ENCODE peak calls at places on chromosomes 11 and 22, in eight cellular contexts. T, L, U, F, M, O, W and S are unnamed samples.

GRCh38 chr22:41561335-41561734 is 525 bp downstream of the CSDC2 start:
- DNase-seq in M (no peak), U (no peak), W (no peak), T (no peak), L (peak; percentile 41), O (no peak), F (no peak), S (no peak)

GRCh38 chr11:2293396-2294339 is 8.1 kb downstream of the C11orf21 start:
- DNase-seq in O (no peak), L (no peak), U (no peak), M (no peak), W (peak; percentile 48), T (no peak), F (no peak), S (no peak)

GRCh38 chr11:75734491-75735180 is 17.0 kb downstream of the MOGAT2 start:
- DNase-seq in L (no peak), W (no peak), U (no peak), M (no peak), F (no peak), T (no peak), O (peak; percentile 64), S (no peak)

GRCh38 chr22:25745341-25746011 is 3.5 kb downstream of the MYO18B start:
- DNase-seq in W (no peak), M (no peak), U (no peak), O (no peak), T (peak; percentile 78), F (no peak), L (peak; percentile 79), S (peak; percentile 72)

GRCh38 chr11:131504199-131504949 is 134.0 kb downstream of the NTM start:
- DNase-seq in L (peak; percentile 17), M (no peak), W (no peak), T (no peak), F (no peak), U (no peak), O (no peak), S (no peak)

GRCh38 chr11:127334466-127334865 is 333.9 kb upstream of the KIRREL3 start:
- DNase-seq in O (no peak), U (no peak), W (no peak), L (no peak), T (no peak), F (no peak), M (no peak), S (no peak)

GRCh38 chr11:13352711-13353110 is 75.1 kb downstream of the BMAL1 start:
- DNase-seq in U (no peak), W (no peak), M (no peak), L (no peak), F (no peak), T (no peak), O (no peak), S (no peak)

GRCh38 chr11:104043678-104044239 is 7.3 kb downstream of the DDI1 start:
- DNase-seq in F (no peak), T (peak; percentile 86), O (no peak), L (peak; percentile 68), W (no peak), U (no peak), M (no peak), S (peak; percentile 49)

GRCh38 chr11:72336163-72336562 is 92.2 kb upstream of the PHOX2A start:
- DNase-seq in O (no peak), U (no peak), L (no peak), T (no peak), F (no peak), W (no peak), M (no peak), S (no peak)

GRCh38 chr22:48237466-48237865 is 1475.0 kb downstream of the TBC1D22A start:
- DNase-seq in F (no peak), U (no peak), O (no peak), T (no peak), W (no peak), M (no peak), L (no peak), S (no peak)

GRCh38 chr11:83292709-83293435 is 6.7 kb upstream of the CCDC90B start:
- DNase-seq in L (peak; percentile 66), O (peak; percentile 39), M (no peak), W (no peak), U (peak; percentile 2), T (peak; percentile 78), F (peak; percentile 42), S (peak; percentile 82)

GRCh38 chr11:47667135-47667534 is 24.8 kb upstream of the MTCH2 start:
- DNase-seq in L (no peak), W (no peak), T (no peak), O (no peak), F (no peak), U (no peak), M (no peak), S (peak; percentile 5)

GRCh38 chr22:43300891-43301676 is 42.1 kb downstream of the SCUBE1 start:
- DNase-seq in T (no peak), L (no peak), M (no peak), U (no peak), O (no peak), W (peak; percentile 74), F (no peak), S (no peak)

GRCh38 chr11:64224151-64224890 is 1.7 kb downstream of the TRPT1 start:
- DNase-seq in T (peak; percentile 25), F (no peak), L (peak; percentile 37), W (no peak), O (no peak), M (no peak), U (no peak), S (no peak)

GRCh38 chr11:59158206-59159068 is 13.5 kb upstream of the DTX4 start:
- DNase-seq in O (peak; percentile 67), M (no peak), L (peak; percentile 51), U (peak; percentile 31), W (no peak), T (peak; percentile 75), F (peak; percentile 64), S (peak; percentile 86)

GRCh38 chr22:50577697-50577986 is 585 bp downstream of the CPT1B start:
- DNase-seq in T (no peak), W (no peak), U (no peak), L (no peak), O (no peak), M (no peak), F (no peak), S (no peak)

GRCh38 chr22:30541979-30542810 is 4.3 kb downstream of the SEC14L6 start:
- DNase-seq in O (no peak), M (no peak), U (no peak), F (no peak), L (peak; percentile 28), W (no peak), T (no peak), S (peak; percentile 13)

GRCh38 chr22:21582801-21583740 is 15.6 kb downstream of the UBE2L3 start:
- DNase-seq in L (no peak), T (no peak), O (no peak), M (no peak), U (no peak), W (no peak), F (peak; percentile 22), S (no peak)

GRCh38 chr11:111393096-111393495 is 14.0 kb upstream of the POU2AF1 start:
- DNase-seq in L (no peak), O (no peak), U (no peak), M (no peak), F (no peak), W (no peak), T (peak; percentile 6), S (no peak)

GRCh38 chr11:123738374-123738773 is 3.1 kb downstream of the ZNF202 start:
- DNase-seq in T (no peak), F (no peak), L (no peak), M (no peak), O (no peak), W (no peak), U (no peak), S (no peak)

GRCh38 chr11:5690736-5691135 is 1.1 kb downstream of the TRIM22 start:
- DNase-seq in O (no peak), L (peak; percentile 41), U (no peak), W (no peak), M (no peak), T (peak; percentile 18), F (no peak), S (peak; percentile 29)